ENCODE peak calls at places on chromosome X, in seven cellular contexts. One of them, this sample, is unnamed.

GRCh38 chrX:118349188-118349587 is 3.3 kb downstream of the WDR44 start:
- DNase-seq in H54: no peak
- DNase-seq in stimulated activated CD4-positive, alpha-beta T cell treated with anti-CD3 and anti-CD28 coated beads, Interleukin-15, amount 100 ng/mL, for 1 hour: no peak
- DNase-seq in OCI-LY7: no peak
- DNase-seq in colonic mucosa: no peak
- DNase-seq in memory B cell: no peak
- DNase-seq in stimulated activated CD8-positive, alpha-beta memory T cell treated with anti-CD3 and anti-CD28 coated beads, Interleukin-7, amount 100 ng/mL, for 24 hours: no peak
- DNase-seq in this sample: no peak

GRCh38 chrX:133924548-133924947 is 60.8 kb downstream of the GPC3 start:
- DNase-seq in H54: no peak
- DNase-seq in memory B cell: no peak
- DNase-seq in colonic mucosa: no peak
- DNase-seq in stimulated activated CD8-positive, alpha-beta memory T cell treated with anti-CD3 and anti-CD28 coated beads, Interleukin-7, amount 100 ng/mL, for 24 hours: no peak
- DNase-seq in OCI-LY7: no peak
- DNase-seq in stimulated activated CD4-positive, alpha-beta T cell treated with anti-CD3 and anti-CD28 coated beads, Interleukin-15, amount 100 ng/mL, for 1 hour: no peak
- DNase-seq in this sample: no peak

GRCh38 chrX:45851434-45851991 is 650.8 kb upstream of the DIPK2B start:
- DNase-seq in stimulated activated CD4-positive, alpha-beta T cell treated with anti-CD3 and anti-CD28 coated beads, Interleukin-15, amount 100 ng/mL, for 1 hour: peak; percentile 3
- DNase-seq in H54: no peak
- DNase-seq in colonic mucosa: peak; percentile 48
- DNase-seq in memory B cell: no peak
- DNase-seq in OCI-LY7: no peak
- DNase-seq in stimulated activated CD8-positive, alpha-beta memory T cell treated with anti-CD3 and anti-CD28 coated beads, Interleukin-7, amount 100 ng/mL, for 24 hours: peak; percentile 23
- DNase-seq in this sample: no peak

GRCh38 chrX:103361798-103362197 is 5.5 kb downstream of the TCEAL9 start:
- DNase-seq in colonic mucosa: no peak
- DNase-seq in stimulated activated CD4-positive, alpha-beta T cell treated with anti-CD3 and anti-CD28 coated beads, Interleukin-15, amount 100 ng/mL, for 1 hour: no peak
- DNase-seq in memory B cell: no peak
- DNase-seq in OCI-LY7: no peak
- DNase-seq in H54: no peak
- DNase-seq in stimulated activated CD8-positive, alpha-beta memory T cell treated with anti-CD3 and anti-CD28 coated beads, Interleukin-7, amount 100 ng/mL, for 24 hours: no peak
- DNase-seq in this sample: no peak

GRCh38 chrX:20455001-20455400 is 188.3 kb upstream of the RPS6KA3 start:
- DNase-seq in colonic mucosa: no peak
- DNase-seq in stimulated activated CD4-positive, alpha-beta T cell treated with anti-CD3 and anti-CD28 coated beads, Interleukin-15, amount 100 ng/mL, for 1 hour: no peak
- DNase-seq in memory B cell: no peak
- DNase-seq in stimulated activated CD8-positive, alpha-beta memory T cell treated with anti-CD3 and anti-CD28 coated beads, Interleukin-7, amount 100 ng/mL, for 24 hours: no peak
- DNase-seq in H54: no peak
- DNase-seq in OCI-LY7: no peak
- DNase-seq in this sample: no peak

GRCh38 chrX:37759878-37760418 is 19.9 kb upstream of the CYBB start:
- DNase-seq in stimulated activated CD8-positive, alpha-beta memory T cell treated with anti-CD3 and anti-CD28 coated beads, Interleukin-7, amount 100 ng/mL, for 24 hours: no peak
- DNase-seq in stimulated activated CD4-positive, alpha-beta T cell treated with anti-CD3 and anti-CD28 coated beads, Interleukin-15, amount 100 ng/mL, for 1 hour: no peak
- DNase-seq in colonic mucosa: no peak
- DNase-seq in memory B cell: no peak
- DNase-seq in OCI-LY7: no peak
- DNase-seq in H54: no peak
- DNase-seq in this sample: no peak

GRCh38 chrX:28312965-28313364 is 274.3 kb upstream of the IL1RAPL1 start:
- DNase-seq in memory B cell: no peak
- DNase-seq in colonic mucosa: no peak
- DNase-seq in H54: no peak
- DNase-seq in stimulated activated CD8-positive, alpha-beta memory T cell treated with anti-CD3 and anti-CD28 coated beads, Interleukin-7, amount 100 ng/mL, for 24 hours: no peak
- DNase-seq in OCI-LY7: no peak
- DNase-seq in stimulated activated CD4-positive, alpha-beta T cell treated with anti-CD3 and anti-CD28 coated beads, Interleukin-15, amount 100 ng/mL, for 1 hour: no peak
- DNase-seq in this sample: no peak

GRCh38 chrX:154372612-154373022 is 1.8 kb downstream of the FLNA start:
- DNase-seq in stimulated activated CD8-positive, alpha-beta memory T cell treated with anti-CD3 and anti-CD28 coated beads, Interleukin-7, amount 100 ng/mL, for 24 hours: no peak
- DNase-seq in colonic mucosa: no peak
- DNase-seq in memory B cell: no peak
- DNase-seq in OCI-LY7: no peak
- DNase-seq in stimulated activated CD4-positive, alpha-beta T cell treated with anti-CD3 and anti-CD28 coated beads, Interleukin-15, amount 100 ng/mL, for 1 hour: no peak
- DNase-seq in H54: no peak
- DNase-seq in this sample: no peak

GRCh38 chrX:40473460-40474204 is 107.1 kb upstream of the ATP6AP2 start:
- DNase-seq in memory B cell: no peak
- DNase-seq in stimulated activated CD4-positive, alpha-beta T cell treated with anti-CD3 and anti-CD28 coated beads, Interleukin-15, amount 100 ng/mL, for 1 hour: no peak
- DNase-seq in colonic mucosa: no peak
- DNase-seq in H54: no peak
- DNase-seq in stimulated activated CD8-positive, alpha-beta memory T cell treated with anti-CD3 and anti-CD28 coated beads, Interleukin-7, amount 100 ng/mL, for 24 hours: no peak
- DNase-seq in OCI-LY7: no peak
- DNase-seq in this sample: no peak

GRCh38 chrX:10749113-10749512 is 128.7 kb upstream of the MID1 start:
- DNase-seq in H54: no peak
- DNase-seq in colonic mucosa: no peak
- DNase-seq in stimulated activated CD8-positive, alpha-beta memory T cell treated with anti-CD3 and anti-CD28 coated beads, Interleukin-7, amount 100 ng/mL, for 24 hours: no peak
- DNase-seq in stimulated activated CD4-positive, alpha-beta T cell treated with anti-CD3 and anti-CD28 coated beads, Interleukin-15, amount 100 ng/mL, for 1 hour: no peak
- DNase-seq in OCI-LY7: no peak
- DNase-seq in memory B cell: no peak
- DNase-seq in this sample: no peak

GRCh38 chrX:15401373-15401772 is 17.2 kb upstream of the VEGFD start:
- DNase-seq in OCI-LY7: no peak
- DNase-seq in H54: no peak
- DNase-seq in stimulated activated CD4-positive, alpha-beta T cell treated with anti-CD3 and anti-CD28 coated beads, Interleukin-15, amount 100 ng/mL, for 1 hour: no peak
- DNase-seq in memory B cell: no peak
- DNase-seq in colonic mucosa: no peak
- DNase-seq in stimulated activated CD8-positive, alpha-beta memory T cell treated with anti-CD3 and anti-CD28 coated beads, Interleukin-7, amount 100 ng/mL, for 24 hours: no peak
- DNase-seq in this sample: no peak

GRCh38 chrX:47540754-47541538 is 20.1 kb upstream of the ARAF start:
- DNase-seq in H54: peak; percentile 55
- DNase-seq in OCI-LY7: no peak
- DNase-seq in stimulated activated CD4-positive, alpha-beta T cell treated with anti-CD3 and anti-CD28 coated beads, Interleukin-15, amount 100 ng/mL, for 1 hour: no peak
- DNase-seq in colonic mucosa: peak; percentile 79
- DNase-seq in stimulated activated CD8-positive, alpha-beta memory T cell treated with anti-CD3 and anti-CD28 coated beads, Interleukin-7, amount 100 ng/mL, for 24 hours: no peak
- DNase-seq in memory B cell: no peak
- DNase-seq in this sample: no peak